ENCODE peak calls at places on chromosome 1, in five cellular contexts. One of them, this sample, is unnamed.

GRCh38 chr1:235532350-235532749 is 28.1 kb upstream of the B3GALNT2 start:
- DNase-seq in HuH-7: no peak
- DNase-seq in activated T-cell treated with anti-CD3 and anti-CD28 coated beads for 24 hours: no peak
- DNase-seq in amniotic epithelial cell: peak
- DNase-seq in GM20000: no peak
- DNase-seq in this sample: no peak

GRCh38 chr1:160449494-160449893 is 49.1 kb downstream of the VANGL2 start:
- DNase-seq in HuH-7: no peak
- DNase-seq in activated T-cell treated with anti-CD3 and anti-CD28 coated beads for 24 hours: no peak
- DNase-seq in amniotic epithelial cell: no peak
- DNase-seq in GM20000: no peak
- DNase-seq in this sample: no peak

GRCh38 chr1:200896571-200897187 is 2.0 kb downstream of the INAVA start:
- DNase-seq in HuH-7: peak
- DNase-seq in activated T-cell treated with anti-CD3 and anti-CD28 coated beads for 24 hours: no peak
- DNase-seq in amniotic epithelial cell: peak
- DNase-seq in GM20000: no peak
- DNase-seq in this sample: no peak

GRCh38 chr1:23936481-23937176 is 23.0 kb upstream of the PNRC2 start:
- DNase-seq in HuH-7: no peak
- DNase-seq in activated T-cell treated with anti-CD3 and anti-CD28 coated beads for 24 hours: no peak
- DNase-seq in amniotic epithelial cell: peak
- DNase-seq in GM20000: no peak
- DNase-seq in this sample: no peak

GRCh38 chr1:12204754-12205658 is 24.8 kb upstream of the VPS13D start:
- DNase-seq in HuH-7: no peak
- DNase-seq in activated T-cell treated with anti-CD3 and anti-CD28 coated beads for 24 hours: no peak
- DNase-seq in amniotic epithelial cell: no peak
- DNase-seq in GM20000: peak
- DNase-seq in this sample: no peak

GRCh38 chr1:22522221-22522743 is 41.0 kb upstream of the EPHA8 start:
- DNase-seq in HuH-7: no peak
- DNase-seq in activated T-cell treated with anti-CD3 and anti-CD28 coated beads for 24 hours: no peak
- DNase-seq in amniotic epithelial cell: no peak
- DNase-seq in GM20000: no peak
- DNase-seq in this sample: no peak

GRCh38 chr1:102834688-102835320 is 273.5 kb downstream of the COL11A1 start:
- DNase-seq in HuH-7: no peak
- DNase-seq in activated T-cell treated with anti-CD3 and anti-CD28 coated beads for 24 hours: no peak
- DNase-seq in amniotic epithelial cell: no peak
- DNase-seq in GM20000: no peak
- DNase-seq in this sample: no peak

GRCh38 chr1:119475866-119476439 is 31.1 kb upstream of the HSD3B1 start:
- DNase-seq in HuH-7: peak
- DNase-seq in activated T-cell treated with anti-CD3 and anti-CD28 coated beads for 24 hours: no peak
- DNase-seq in amniotic epithelial cell: peak
- DNase-seq in GM20000: peak
- DNase-seq in this sample: peak

GRCh38 chr1:22760453-22760852 is 49.8 kb downstream of the EPHB2 start:
- DNase-seq in HuH-7: no peak
- DNase-seq in activated T-cell treated with anti-CD3 and anti-CD28 coated beads for 24 hours: no peak
- DNase-seq in amniotic epithelial cell: peak
- DNase-seq in GM20000: no peak
- DNase-seq in this sample: no peak

GRCh38 chr1:232597721-232598120 is 32.2 kb downstream of the SIPA1L2 start:
- DNase-seq in HuH-7: no peak
- DNase-seq in activated T-cell treated with anti-CD3 and anti-CD28 coated beads for 24 hours: no peak
- DNase-seq in amniotic epithelial cell: no peak
- DNase-seq in GM20000: peak
- DNase-seq in this sample: no peak

GRCh38 chr1:202605515-202605914 is 104.7 kb downstream of the SYT2 start:
- DNase-seq in HuH-7: no peak
- DNase-seq in activated T-cell treated with anti-CD3 and anti-CD28 coated beads for 24 hours: no peak
- DNase-seq in amniotic epithelial cell: no peak
- DNase-seq in GM20000: no peak
- DNase-seq in this sample: no peak

GRCh38 chr1:27400035-27400962 is 7.9 kb downstream of the GPR3 start:
- DNase-seq in HuH-7: no peak
- DNase-seq in activated T-cell treated with anti-CD3 and anti-CD28 coated beads for 24 hours: no peak
- DNase-seq in amniotic epithelial cell: no peak
- DNase-seq in GM20000: no peak
- DNase-seq in this sample: no peak

GRCh38 chr1:40184193-40184592 is 23.0 kb downstream of the RLF start:
- DNase-seq in HuH-7: no peak
- DNase-seq in activated T-cell treated with anti-CD3 and anti-CD28 coated beads for 24 hours: no peak
- DNase-seq in amniotic epithelial cell: no peak
- DNase-seq in GM20000: no peak
- DNase-seq in this sample: no peak

This sample was measured in activated T-helper 2 cell treated with anti-CD3 and anti-CD28 coated beads, Interferon-gamma antibody, Interleukin-2, Interleukin-4, amounts not matched to agents 10 μg/mL and 5 μg/mL and 100 μg/mL, durations not matched to agents 14 hours and 24 hours and 36 hours.